ENCODE peak calls at places on chromosomes 7 and 10, in nine cellular contexts. R, S, L, Q, F, H, V, T and Y are unnamed samples.

GRCh38 chr10:50540069-50540825 is 83.5 kb downstream of the SGMS1 start:
- DNase-seq in R (no peak), S (no peak), L (no peak), Q (no peak), F (no peak), H (no peak), V (peak), T (peak), Y (no peak)

GRCh38 chr7:644381-645305 is 81.9 kb upstream of the DNAAF5 start:
- DNase-seq in R (no peak), S (no peak), L (no peak), Q (no peak), F (no peak), H (no peak), V (no peak), T (no peak), Y (no peak)

GRCh38 chr7:69817096-69817495 is 218.8 kb downstream of the AUTS2 start:
- DNase-seq in R (peak), S (no peak), L (no peak), Q (no peak), F (no peak), H (no peak), V (no peak), T (no peak), Y (no peak)

GRCh38 chr7:31443457-31443856 is 70.4 kb upstream of the ITPRID1 start:
- DNase-seq in R (peak), S (no peak), L (no peak), Q (no peak), F (no peak), H (no peak), V (peak), T (no peak), Y (no peak)

GRCh38 chr10:70619271-70620019 is 16.9 kb upstream of the PRF1 start:
- DNase-seq in R (peak), S (no peak), L (no peak), Q (no peak), F (no peak), H (no peak), V (peak), T (no peak), Y (no peak)

GRCh38 chr10:131083915-131084790 is 227.4 kb downstream of the TCERG1L start:
- DNase-seq in R (no peak), S (no peak), L (no peak), Q (no peak), F (no peak), H (peak), V (no peak), T (no peak), Y (no peak)

GRCh38 chr7:70693300-70693689 is 438.6 kb upstream of the GALNT17 start:
- DNase-seq in R (peak), S (peak), L (no peak), Q (no peak), F (no peak), H (no peak), V (no peak), T (no peak), Y (no peak)

GRCh38 chr7:102897211-102897621 is 15.6 kb upstream of the LRRC17 start:
- DNase-seq in R (no peak), S (no peak), L (no peak), Q (no peak), F (no peak), H (no peak), V (peak), T (no peak), Y (no peak)

GRCh38 chr10:99435986-99436633 is 5.7 kb upstream of the GOT1 start:
- DNase-seq in R (peak), S (no peak), L (no peak), Q (no peak), F (no peak), H (no peak), V (peak), T (no peak), Y (no peak)

GRCh38 chr7:155252388-155252957 is 45.2 kb upstream of the INSIG1 start:
- DNase-seq in R (no peak), S (no peak), L (no peak), Q (no peak), F (no peak), H (peak), V (no peak), T (no peak), Y (no peak)

GRCh38 chr7:13830604-13830915 is 158.9 kb downstream of the ETV1 start:
- DNase-seq in R (peak), S (no peak), L (no peak), Q (no peak), F (no peak), H (no peak), V (no peak), T (no peak), Y (no peak)

GRCh38 chr10:70232155-70232858 is 922 bp downstream of the PPA1 start:
- DNase-seq in R (peak), S (peak), L (peak), Q (no peak), F (no peak), H (peak), V (peak), T (peak), Y (no peak)

GRCh38 chr10:26755443-26755903 is 58.0 kb downstream of the PDSS1 start:
- DNase-seq in R (peak), S (no peak), L (no peak), Q (no peak), F (no peak), H (no peak), V (peak), T (no peak), Y (no peak)

GRCh38 chr7:2017483-2017891 is 215.3 kb downstream of the MAD1L1 start:
- DNase-seq in R (no peak), S (peak), L (peak), Q (no peak), F (no peak), H (no peak), V (no peak), T (no peak), Y (peak)

GRCh38 chr10:13743101-13743693 is 156.4 kb downstream of the PRPF18 start:
- DNase-seq in R (no peak), S (no peak), L (no peak), Q (no peak), F (no peak), H (no peak), V (no peak), T (peak), Y (no peak)

GRCh38 chr7:3246133-3246532 is 54.9 kb upstream of the SDK1 start:
- DNase-seq in R (no peak), S (no peak), L (no peak), Q (no peak), F (no peak), H (no peak), V (no peak), T (no peak), Y (no peak)

GRCh38 chr7:123285076-123285700 is 85.4 kb upstream of the SLC13A1 start:
- DNase-seq in R (no peak), S (no peak), L (no peak), Q (no peak), F (no peak), H (no peak), V (no peak), T (no peak), Y (no peak)

GRCh38 chr10:129880191-129880590 is 83.9 kb downstream of the EBF3 start:
- DNase-seq in R (no peak), S (no peak), L (no peak), Q (no peak), F (no peak), H (no peak), V (no peak), T (no peak), Y (no peak)

GRCh38 chr7:100191775-100192174 is 14.1 kb downstream of the STAG3 start:
- DNase-seq in R (peak), S (no peak), L (no peak), Q (no peak), F (no peak), H (no peak), V (no peak), T (no peak), Y (no peak)

GRCh38 chr7:20539201-20539600 is 76.3 kb upstream of the ABCB5 start:
- DNase-seq in R (no peak), S (no peak), L (no peak), Q (no peak), F (no peak), H (no peak), V (peak), T (no peak), Y (no peak)

GRCh38 chr10:84156768-84157167 is 16.8 kb upstream of the GPR15LG start:
- DNase-seq in R (peak), S (no peak), L (no peak), Q (no peak), F (peak), H (peak), V (peak), T (no peak), Y (peak)

GRCh38 chr7:72190166-72190565 is 222.0 kb downstream of the CALN1 start:
- DNase-seq in R (no peak), S (no peak), L (no peak), Q (no peak), F (no peak), H (no peak), V (no peak), T (no peak), Y (no peak)

DNA sequence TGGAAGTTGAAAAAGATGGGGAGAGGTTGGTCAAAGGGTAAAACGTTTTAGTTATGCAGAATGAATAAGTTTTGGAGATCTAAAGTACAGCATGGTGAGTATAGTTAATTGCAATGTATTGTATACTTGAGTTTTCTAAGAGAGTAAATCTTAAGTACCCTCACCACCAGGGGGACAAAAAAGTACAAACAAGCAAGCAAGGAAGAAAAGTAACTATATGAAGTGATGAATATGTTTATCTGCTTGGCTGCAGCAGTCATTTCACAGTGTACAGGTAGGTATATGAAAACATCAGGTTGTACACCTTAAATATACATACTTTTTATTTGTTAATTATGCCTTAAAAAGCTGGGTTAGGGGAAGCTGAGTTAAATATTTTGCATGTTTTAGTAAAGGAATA is 157.3 kb downstream of the PCLO start:
- DNase-seq in R (peak), S (no peak), L (no peak), Q (no peak), F (no peak), H (no peak), V (peak), T (no peak), Y (no peak)
- TF ChIP-seq CTCF in R (peak), S (no peak), L (no peak), Q (no peak), F (no peak), H (no peak), V (peak), T (no peak), Y (no peak)

GRCh38 chr7:29636009-29636351 is 72.3 kb downstream of the PRR15 start:
- DNase-seq in R (no peak), S (no peak), L (no peak), Q (no peak), F (no peak), H (no peak), V (no peak), T (no peak), Y (no peak)
- TF ChIP-seq CTCF in R (no peak), S (no peak), L (peak), Q (no peak), F (no peak), H (no peak), V (no peak), T (no peak), Y (peak)

DNA sequence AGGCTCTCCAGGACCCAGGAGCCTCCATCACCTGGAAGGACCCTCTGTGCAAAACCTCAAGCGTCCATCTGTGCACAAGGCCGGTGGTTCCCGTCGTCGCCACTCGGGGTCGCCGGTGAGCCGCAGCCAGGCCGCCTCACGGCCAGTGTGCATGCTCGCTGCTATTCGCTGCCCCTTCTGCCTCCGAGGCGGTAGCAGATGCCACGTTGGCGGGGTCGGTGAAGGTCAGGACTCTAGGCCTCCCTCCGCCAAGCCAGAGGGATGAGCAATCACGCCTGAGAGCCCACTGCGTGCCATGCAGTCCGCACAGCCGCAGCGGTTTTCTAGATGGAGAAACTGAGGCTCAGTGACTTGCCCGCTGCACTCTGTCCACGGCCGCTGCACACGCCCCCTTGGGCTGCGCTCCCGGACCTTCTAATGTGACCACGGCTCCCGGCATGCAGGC is 5.7 kb downstream of the UPK3B start:
- DNase-seq in R (peak), S (no peak), L (peak), Q (no peak), F (no peak), H (no peak), V (peak), T (no peak), Y (peak)
- TF ChIP-seq CTCF in R (peak), S (no peak), L (peak), Q (no peak), F (no peak), H (peak), V (peak), T (peak), Y (peak)

DNA sequence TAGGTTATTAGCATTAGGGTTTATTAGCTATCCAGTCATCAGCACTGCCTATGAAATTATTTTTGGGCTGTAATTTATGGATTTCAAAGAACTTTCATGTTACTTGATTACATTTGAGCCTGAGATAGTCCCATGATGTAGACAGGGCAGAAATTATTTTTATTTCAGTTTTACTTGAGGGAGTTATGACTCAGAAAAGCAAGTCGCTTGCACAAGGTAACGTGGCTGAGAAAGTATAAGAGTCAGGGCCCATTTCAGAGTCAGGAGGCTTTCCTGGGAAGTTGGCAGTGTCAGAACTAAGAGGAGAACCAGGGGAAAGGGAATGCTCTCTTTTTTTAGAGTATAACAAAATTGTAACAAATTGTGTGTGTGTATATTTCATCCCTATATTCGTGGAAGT is 16.5 kb downstream of the GATA3 start:
- DNase-seq in R (no peak), S (no peak), L (no peak), Q (no peak), F (no peak), H (no peak), V (peak), T (no peak), Y (no peak)
- TF ChIP-seq CTCF in R (no peak), S (no peak), L (no peak), Q (no peak), F (no peak), H (no peak), V (no peak), T (no peak), Y (no peak)

GRCh38 chr7:23662124-23662982 is 17.6 kb upstream of the FAM221A start:
- DNase-seq in R (no peak), S (no peak), L (no peak), Q (no peak), F (no peak), H (no peak), V (no peak), T (no peak), Y (no peak)
- TF ChIP-seq CTCF in R (no peak), S (no peak), L (no peak), Q (no peak), F (no peak), H (no peak), V (no peak), T (no peak), Y (no peak)

GRCh38 chr7:80288175-80289122 is 153.8 kb downstream of the GNAI1 start:
- DNase-seq in R (no peak), S (no peak), L (no peak), Q (no peak), F (no peak), H (no peak), V (no peak), T (no peak), Y (no peak)
- TF ChIP-seq CTCF in R (no peak), S (peak), L (peak), Q (no peak), F (no peak), H (no peak), V (no peak), T (peak), Y (no peak)

GRCh38 chr7:127632276-127632910 is 14.5 kb upstream of the PAX4 start:
- DNase-seq in R (peak), S (no peak), L (no peak), Q (no peak), F (no peak), H (no peak), V (no peak), T (no peak), Y (no peak)

GRCh38 chr7:127628445-127628844 is 10.5 kb upstream of the PAX4 start:
- DNase-seq in R (peak), S (no peak), L (no peak), Q (no peak), F (no peak), H (no peak), V (no peak), T (no peak), Y (no peak)

DNA sequence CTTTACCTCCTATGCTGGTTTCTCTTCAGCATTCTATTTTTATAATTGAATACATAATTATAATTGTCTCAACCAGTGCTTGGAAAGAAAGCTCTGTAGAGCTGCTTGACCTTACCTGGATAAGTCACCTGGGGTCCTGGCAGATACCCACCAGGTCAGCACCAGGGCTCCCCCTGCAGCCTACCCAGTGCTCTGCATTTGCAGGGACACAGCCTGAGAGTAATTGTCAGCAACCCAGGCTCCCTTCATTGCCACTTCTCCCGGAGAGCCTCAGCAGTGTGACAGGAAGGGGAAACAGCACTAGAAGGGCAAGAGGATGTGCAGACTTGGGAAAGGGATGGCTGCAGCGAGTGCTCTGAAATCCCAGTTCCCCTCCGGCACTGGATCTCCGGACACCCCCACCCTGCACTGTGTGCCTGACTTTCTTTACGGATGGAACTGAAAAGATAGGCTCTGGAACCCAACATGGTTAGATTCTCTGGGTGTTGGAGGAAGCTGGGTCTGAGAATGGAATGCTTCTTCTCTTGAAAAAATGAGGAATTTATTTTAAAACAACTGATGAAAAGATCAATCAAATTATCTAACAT is 11.4 kb upstream of the PAX4 start:
- DNase-seq in R (no peak), S (no peak), L (no peak), Q (no peak), F (no peak), H (no peak), V (peak), T (no peak), Y (no peak)
- TF ChIP-seq CTCF in R (peak), S (peak), L (peak), Q (no peak), F (peak), H (no peak), V (peak), T (peak), Y (peak)

GRCh38 chr7:151226875-151227782 is at the start of gene ABCF2:
- DNase-seq in R (peak), S (peak), L (peak), Q (peak), F (peak), H (peak), V (peak), T (peak), Y (peak)
- TF ChIP-seq CTCF in R (no peak), S (no peak), L (no peak), Q (peak), F (no peak), H (no peak), V (no peak), T (peak), Y (no peak)

DNA sequence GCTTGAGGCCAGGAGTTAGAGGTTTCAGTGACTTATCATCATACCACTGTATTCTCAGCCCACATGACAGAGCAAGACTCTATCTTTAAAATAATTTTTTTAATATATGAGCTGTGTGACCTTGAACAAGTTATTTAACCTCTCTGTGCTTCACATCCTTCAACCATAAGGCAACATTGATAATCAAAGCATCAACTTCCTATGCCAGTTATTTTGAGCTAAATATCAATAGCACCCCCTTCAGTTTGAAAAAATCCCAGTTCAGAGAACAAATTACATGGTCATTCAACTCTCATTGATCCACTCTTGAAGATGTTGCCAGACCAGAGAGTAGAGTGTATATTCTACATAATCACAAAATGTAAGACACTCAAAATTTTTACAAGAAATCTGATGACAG is 53.0 kb downstream of the ASNS start:
- DNase-seq in R (no peak), S (no peak), L (no peak), Q (no peak), F (no peak), H (no peak), V (peak), T (no peak), Y (no peak)
- TF ChIP-seq CTCF in R (no peak), S (no peak), L (no peak), Q (no peak), F (no peak), H (no peak), V (no peak), T (no peak), Y (no peak)

DNA sequence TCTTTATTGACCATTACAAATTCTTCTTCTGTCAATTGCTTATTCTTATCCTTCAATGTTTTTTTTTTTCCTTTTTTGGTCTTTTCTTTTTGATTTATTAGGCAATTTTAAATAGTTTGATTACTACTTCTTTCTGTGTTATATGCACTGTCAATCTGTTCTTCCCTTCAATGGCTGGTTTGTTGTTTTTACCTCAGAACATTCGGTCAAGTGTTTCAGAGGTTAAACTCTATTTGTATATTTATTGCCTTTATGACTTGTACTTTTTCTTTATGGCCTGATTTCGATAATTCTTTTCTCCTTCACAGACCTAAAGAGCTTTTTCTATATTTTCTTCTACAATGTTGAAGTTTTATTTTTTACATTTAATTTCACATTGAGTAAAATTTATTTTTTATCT is 171.5 kb upstream of the AKR1E2 start:
- DNase-seq in R (no peak), S (no peak), L (no peak), Q (no peak), F (no peak), H (no peak), V (no peak), T (no peak), Y (no peak)
- TF ChIP-seq CTCF in R (no peak), S (no peak), L (no peak), Q (no peak), F (no peak), H (no peak), V (no peak), T (no peak), Y (no peak)